ENCODE peak calls at places on chromosomes 13 and 19, in five cellular contexts. Y is transverse colon, P is ascending aorta, J is AG04450, K is BJ. O is an unnamed sample.
A peak's percentile ranks its signal among the peaks of the same experiment; 100 is the strongest.

GRCh38 chr13:51230473-51231105 is 8.4 kb downstream of the FAM124A start:
- DNase-seq in K (no peak), J (no peak), Y (peak; percentile 53), P (peak; percentile 71), O (no peak)

GRCh38 chr19:48487544-48487943 is 18.4 kb downstream of the CYTH2 start:
- DNase-seq in J (no peak), P (no peak), Y (no peak), K (no peak), O (no peak)

GRCh38 chr13:99955747-99956472 is 15.7 kb downstream of the ZIC5 start:
- DNase-seq in Y (no peak), P (no peak), K (no peak), J (no peak), O (no peak)

GRCh38 chr19:38647966-38648788 is 728 bp downstream of the ACTN4 start:
- DNase-seq in Y (no peak), K (no peak), J (no peak), P (no peak), O (no peak)

GRCh38 chr13:106416645-106417044 is 118.8 kb downstream of the EFNB2 start:
- DNase-seq in P (no peak), Y (no peak), J (no peak), K (no peak), O (no peak)

GRCh38 chr19:2150794-2151338 is 500 bp downstream of the AP3D1 start:
- DNase-seq in J (no peak), P (no peak), Y (peak; percentile 35), K (no peak), O (no peak)

GRCh38 chr13:40503966-40504591 is 162.4 kb downstream of the FOXO1 start:
- DNase-seq in P (no peak), K (peak; percentile 53), J (no peak), Y (no peak), O (peak; percentile 77)

GRCh38 chr19:41195675-41196497 is 2.9 kb downstream of the CYP2S1 start:
- DNase-seq in P (no peak), J (no peak), Y (no peak), K (no peak), O (no peak)

GRCh38 chr13:111542530-111543341 is 222.3 kb downstream of the TEX29 start:
- DNase-seq in K (no peak), Y (no peak), J (no peak), P (no peak), O (no peak)

GRCh38 chr13:74741732-74742131 is 607.5 kb upstream of the KLF12 start:
- DNase-seq in Y (no peak), K (no peak), P (no peak), J (no peak), O (no peak)

GRCh38 chr13:42047561-42048322 is 706 bp upstream of the DGKH start:
- DNase-seq in K (no peak), J (no peak), Y (peak; percentile 76), P (peak; percentile 70), O (no peak)

GRCh38 chr19:33134571-33135041 is 2.7 kb downstream of the WDR88 start:
- DNase-seq in Y (no peak), K (no peak), P (no peak), J (no peak), O (no peak)

GRCh38 chr13:73167046-73167820 is 108.4 kb downstream of the KLF5 start:
- DNase-seq in K (no peak), J (no peak), Y (no peak), P (no peak), O (no peak)

GRCh38 chr19:4278460-4278901 is 585 bp upstream of the SHD start:
- DNase-seq in K (no peak), J (no peak), P (no peak), Y (no peak), O (no peak)

GRCh38 chr13:20193142-20193923 is 595 bp upstream of the GJB2 start:
- DNase-seq in Y (no peak), P (no peak), J (no peak), K (no peak), O (no peak)

GRCh38 chr13:44048326-44048725 is 168.6 kb downstream of the LACC1 start:
- DNase-seq in J (no peak), K (no peak), Y (no peak), P (no peak), O (no peak)
- TF ChIP-seq CTCF in J (peak; percentile 46), K (no peak), Y (peak; percentile 23), P (no peak), O (no peak)

GRCh38 chr19:19171110-19171672 is 1.1 kb upstream of the MEF2B start:
- DNase-seq in K (no peak), J (no peak), Y (no peak), P (no peak), O (no peak)

GRCh38 chr19:19171821-19172532 is 1.9 kb upstream of the MEF2B start:
- DNase-seq in K (no peak), P (no peak), J (peak; percentile 61), Y (no peak), O (no peak)

GRCh38 chr19:19167612-19168011 is 2.5 kb downstream of the MEF2B start:
- DNase-seq in P (no peak), Y (no peak), K (no peak), J (no peak), O (no peak)

GRCh38 chr19:19169236-19170052 is 619 bp downstream of the MEF2B start:
- DNase-seq in J (no peak), K (no peak), P (no peak), Y (no peak), O (no peak)

GRCh38 chr19:19170053-19170945 is at the start of gene MEF2B:
- DNase-seq in J (no peak), K (no peak), P (peak; percentile 82), Y (peak; percentile 87), O (no peak)
- H3K4me3 ChIP-seq in J (peak within 1 kb of the TSS; percentile 39), K (peak within 1 kb of the TSS; percentile 23), P (peak within 1 kb of the TSS; percentile 31), Y (no peak within 1 kb of the TSS), O (peak within 1 kb of the TSS; percentile 23)

GRCh38 chr13:113123226-113124150 is 889 bp downstream of the F10 start:
- DNase-seq in P (peak; percentile 59), Y (no peak), K (no peak), J (no peak), O (no peak)
- TF ChIP-seq CTCF in P (no peak), Y (no peak), K (peak; percentile 31), J (peak; percentile 30), O (peak; percentile 22)

GRCh38 chr13:94009696-94010095 is 469.8 kb downstream of the DCT start:
- DNase-seq in J (no peak), P (no peak), Y (no peak), K (peak; percentile 3), O (peak; percentile 17)

GRCh38 chr13:94007072-94007471 is 472.4 kb downstream of the DCT start:
- DNase-seq in K (no peak), Y (no peak), P (no peak), J (no peak), O (no peak)

DNA sequence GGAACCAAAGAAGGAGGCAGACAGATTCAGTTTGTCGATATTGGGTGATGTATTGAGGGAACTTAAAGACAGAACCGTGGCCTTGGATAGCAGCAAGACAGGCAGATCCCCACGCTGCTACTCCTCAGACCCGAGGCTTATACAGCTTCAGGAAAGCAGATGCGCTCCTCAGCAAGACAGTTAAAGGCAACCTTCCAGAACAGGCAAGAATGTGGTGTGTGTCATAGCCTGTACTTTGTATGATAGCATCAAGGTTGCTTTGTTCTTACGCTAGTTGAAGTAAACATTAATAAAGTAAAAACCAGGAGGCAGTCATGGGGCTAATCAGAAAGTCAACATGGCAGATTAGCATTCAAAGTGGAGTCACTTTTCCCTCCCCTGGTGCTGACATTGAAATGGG is 473.2 kb downstream of the DCT start:
- DNase-seq in J (no peak), P (no peak), Y (no peak), K (no peak), O (no peak)
- H3K4me3 ChIP-seq in J (no peak overlapping the region), P (no peak overlapping the region), Y (no peak overlapping the region), K (no peak overlapping the region), O (no peak overlapping the region)

DNA sequence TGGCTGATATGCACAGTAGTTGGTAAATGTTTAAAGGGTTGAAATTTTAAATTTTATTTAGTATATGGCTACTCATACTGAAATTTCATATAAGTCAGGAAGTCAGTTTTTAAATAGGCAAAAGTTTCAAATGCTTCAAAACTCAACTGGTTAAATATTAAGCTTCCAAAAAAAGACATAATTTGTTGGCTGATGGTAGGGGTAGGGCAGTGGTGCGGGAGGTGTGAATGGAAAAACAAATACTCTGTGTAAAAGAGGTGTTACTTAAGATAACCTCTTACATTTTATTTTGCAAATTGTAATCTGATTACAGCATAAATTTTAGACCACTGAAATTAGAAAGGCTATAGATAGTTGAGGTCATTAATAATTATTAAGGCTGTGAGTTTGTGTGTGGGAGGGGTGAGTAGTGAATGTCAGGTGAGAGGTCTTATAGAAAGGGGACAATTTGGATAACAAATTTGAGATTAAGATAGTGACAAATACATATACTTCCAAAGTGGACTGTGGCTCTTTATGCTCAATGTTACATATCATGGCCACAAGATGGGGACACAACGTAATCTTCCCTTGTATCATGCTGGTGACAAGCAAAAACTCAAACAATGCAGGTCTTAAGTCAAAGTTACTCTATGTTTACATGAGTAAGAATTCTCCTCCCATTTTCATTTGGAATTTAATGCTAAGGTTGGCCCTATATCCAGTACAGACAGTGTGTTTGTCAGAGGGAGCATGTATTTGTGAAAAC is 36.6 kb upstream of the OXGR1 start:
- DNase-seq in P (no peak), Y (no peak), J (peak; percentile 4), K (no peak), O (no peak)
- TF ChIP-seq CTCF in P (no peak), Y (peak; percentile 27), J (peak; percentile 11), K (peak; percentile 36), O (no peak)

DNA sequence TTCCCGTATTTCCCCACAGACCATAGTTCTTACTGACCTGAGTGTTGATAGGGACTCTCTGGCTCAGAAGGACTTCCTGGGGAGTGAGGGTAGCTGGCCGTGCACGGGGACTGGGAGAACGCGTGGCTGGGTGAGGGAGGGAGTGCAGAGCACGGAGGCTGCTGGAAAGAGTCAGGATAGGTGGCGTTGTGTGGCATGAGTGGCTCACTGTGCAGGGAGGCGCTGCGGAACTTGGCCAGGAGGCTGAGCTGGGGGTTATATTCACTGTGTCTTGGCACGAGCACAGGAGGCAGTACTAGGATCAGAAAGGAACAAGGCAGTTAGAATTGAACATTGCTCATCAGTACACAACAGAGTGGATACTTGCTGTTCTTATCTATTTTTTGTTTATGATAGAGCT is 47.4 kb downstream of the SMAD9 start:
- DNase-seq in J (no peak), P (no peak), Y (peak; percentile 26), K (no peak), O (no peak)
- H3K4me3 ChIP-seq in J (no peak overlapping the region), P (no peak overlapping the region), Y (no peak overlapping the region), K (no peak overlapping the region), O (no peak overlapping the region)

DNA sequence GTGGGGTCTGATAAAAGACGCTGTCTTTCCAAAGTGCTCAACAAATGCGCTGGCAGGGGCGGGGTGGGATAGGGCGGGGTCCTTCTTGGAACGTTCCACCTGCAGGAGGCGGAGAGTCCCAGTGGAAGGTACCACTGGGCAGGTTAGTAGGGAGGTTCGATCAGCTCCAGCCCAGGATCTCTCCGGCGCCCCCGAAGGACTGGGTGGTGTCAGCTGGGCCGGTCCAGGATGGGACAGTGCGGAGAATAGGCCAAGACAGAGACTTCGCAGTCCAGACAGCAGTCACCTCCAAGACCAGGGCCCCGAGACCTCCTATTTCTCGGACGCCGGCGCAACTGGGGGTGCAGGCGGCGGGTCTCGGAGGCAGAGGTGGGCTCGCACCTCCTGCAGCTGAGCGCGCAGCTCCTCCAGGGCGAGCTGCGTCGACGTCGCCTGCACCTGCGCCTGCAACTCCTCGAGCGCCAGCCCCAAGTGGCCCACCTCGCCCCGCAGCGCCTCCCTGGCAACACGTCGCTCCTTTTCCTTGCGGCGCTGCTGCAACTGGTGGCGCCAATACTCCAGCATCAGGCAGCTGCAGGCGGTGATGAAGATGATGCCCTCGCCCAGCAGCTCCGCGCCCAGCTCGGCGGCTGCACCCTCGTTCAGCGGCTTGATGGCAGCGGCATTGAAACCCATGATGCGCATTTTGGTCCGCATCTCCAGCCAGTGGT is 21.6 kb downstream of the VASP start:
- DNase-seq in J (no peak), K (no peak), P (no peak), Y (peak; percentile 77), O (no peak)
- TF ChIP-seq CTCF in J (no peak), K (no peak), P (no peak), Y (no peak), O (no peak)

GRCh38 chr19:3187662-3188511 is 2.2 kb downstream of the NCLN start:
- DNase-seq in K (no peak), Y (no peak), P (no peak), J (no peak), O (no peak)
- H3K4me3 ChIP-seq in K (no peak overlapping the region), Y (no peak overlapping the region), P (no peak overlapping the region), J (no peak overlapping the region), O (peak overlapping the region; percentile 86)

O was measured in AG04449.